ENCODE peak calls at places on chromosomes 2 and 18, in seven cellular contexts. One of them, this sample, is unnamed.

GRCh38 chr2:152493945-152494528 is 159.1 kb downstream of the FMNL2 start:
- DNase-seq in EL: no peak
- DNase-seq in neural crest cell: no peak
- DNase-seq in substantia nigra: no peak
- DNase-seq in GM23338: peak
- DNase-seq in AG08396: no peak
- DNase-seq in naive B cell: no peak
- DNase-seq in this sample: no peak

GRCh38 chr2:66899109-66899508 is 464.2 kb downstream of the MEIS1 start:
- DNase-seq in AG08396: no peak
- DNase-seq in GM23338: no peak
- DNase-seq in substantia nigra: no peak
- DNase-seq in EL: no peak
- DNase-seq in naive B cell: no peak
- DNase-seq in neural crest cell: no peak
- DNase-seq in this sample: no peak

GRCh38 chr2:74304332-74305148 is 38.7 kb downstream of the SLC4A5 start:
- DNase-seq in AG08396: no peak
- DNase-seq in substantia nigra: no peak
- DNase-seq in EL: no peak
- DNase-seq in naive B cell: no peak
- DNase-seq in neural crest cell: no peak
- DNase-seq in GM23338: no peak
- DNase-seq in this sample: no peak

GRCh38 chr2:164710252-164710633 is 89.0 kb upstream of the GRB14 start:
- DNase-seq in naive B cell: no peak
- DNase-seq in GM23338: no peak
- DNase-seq in EL: peak
- DNase-seq in neural crest cell: no peak
- DNase-seq in AG08396: no peak
- DNase-seq in substantia nigra: no peak
- DNase-seq in this sample: peak

GRCh38 chr2:146572598-146572997 is 1272.2 kb upstream of the ACVR2A start:
- DNase-seq in EL: peak
- DNase-seq in substantia nigra: no peak
- DNase-seq in neural crest cell: no peak
- DNase-seq in AG08396: no peak
- DNase-seq in GM23338: no peak
- DNase-seq in naive B cell: no peak
- DNase-seq in this sample: peak

GRCh38 chr2:217160978-217161973 is 301.4 kb upstream of the TNP1 start:
- DNase-seq in neural crest cell: no peak
- DNase-seq in naive B cell: no peak
- DNase-seq in GM23338: no peak
- DNase-seq in EL: no peak
- DNase-seq in AG08396: no peak
- DNase-seq in substantia nigra: no peak
- DNase-seq in this sample: no peak

GRCh38 chr2:215104226-215104625 is 34.2 kb downstream of the ABCA12 start:
- DNase-seq in AG08396: no peak
- DNase-seq in naive B cell: no peak
- DNase-seq in EL: peak
- DNase-seq in neural crest cell: no peak
- DNase-seq in GM23338: no peak
- DNase-seq in substantia nigra: no peak
- DNase-seq in this sample: no peak

GRCh38 chr2:65153515-65153914 is 23.6 kb upstream of the RAB1A start:
- DNase-seq in GM23338: no peak
- DNase-seq in naive B cell: no peak
- DNase-seq in substantia nigra: no peak
- DNase-seq in neural crest cell: no peak
- DNase-seq in EL: no peak
- DNase-seq in AG08396: no peak
- DNase-seq in this sample: no peak

GRCh38 chr2:163667064-163667887 is 68.5 kb downstream of the FIGN start:
- DNase-seq in EL: peak
- DNase-seq in naive B cell: no peak
- DNase-seq in neural crest cell: no peak
- DNase-seq in GM23338: no peak
- DNase-seq in AG08396: peak
- DNase-seq in substantia nigra: no peak
- DNase-seq in this sample: peak

GRCh38 chr2:226659416-226659815 is 140.2 kb downstream of the IRS1 start:
- DNase-seq in naive B cell: no peak
- DNase-seq in GM23338: no peak
- DNase-seq in AG08396: no peak
- DNase-seq in EL: no peak
- DNase-seq in neural crest cell: no peak
- DNase-seq in substantia nigra: no peak
- DNase-seq in this sample: no peak

GRCh38 chr2:64731306-64731654 is 77.6 kb upstream of the SERTAD2 start:
- DNase-seq in GM23338: no peak
- DNase-seq in AG08396: no peak
- DNase-seq in substantia nigra: no peak
- DNase-seq in neural crest cell: no peak
- DNase-seq in EL: no peak
- DNase-seq in naive B cell: no peak
- DNase-seq in this sample: no peak

GRCh38 chr18:66993492-66993891 is 389.6 kb upstream of the CDH19 start:
- DNase-seq in substantia nigra: no peak
- DNase-seq in neural crest cell: no peak
- DNase-seq in GM23338: peak
- DNase-seq in naive B cell: no peak
- DNase-seq in EL: no peak
- DNase-seq in AG08396: no peak
- DNase-seq in this sample: no peak

GRCh38 chr18:8889479-8889878 is 184.1 kb downstream of the MTCL1 start:
- DNase-seq in neural crest cell: no peak
- DNase-seq in AG08396: peak
- DNase-seq in GM23338: no peak
- DNase-seq in EL: no peak
- DNase-seq in substantia nigra: no peak
- DNase-seq in naive B cell: no peak
- DNase-seq in this sample: peak

GRCh38 chr2:73089270-73090030 is 17.9 kb upstream of the SFXN5 start:
- DNase-seq in substantia nigra: no peak
- DNase-seq in naive B cell: no peak
- DNase-seq in GM23338: no peak
- DNase-seq in EL: peak
- DNase-seq in neural crest cell: no peak
- DNase-seq in AG08396: peak
- DNase-seq in this sample: peak

GRCh38 chr2:146987996-146988395 is 856.8 kb upstream of the ACVR2A start:
- DNase-seq in EL: no peak
- DNase-seq in neural crest cell: no peak
- DNase-seq in AG08396: no peak
- DNase-seq in naive B cell: no peak
- DNase-seq in substantia nigra: no peak
- DNase-seq in GM23338: no peak
- DNase-seq in this sample: no peak

GRCh38 chr2:1649103-1649870 is 95.0 kb downstream of the PXDN start:
- DNase-seq in naive B cell: no peak
- DNase-seq in substantia nigra: no peak
- DNase-seq in EL: no peak
- DNase-seq in neural crest cell: no peak
- DNase-seq in AG08396: no peak
- DNase-seq in GM23338: no peak
- DNase-seq in this sample: no peak

GRCh38 chr2:60614319-60614718 is 60.9 kb upstream of the BCL11A start:
- DNase-seq in GM23338: no peak
- DNase-seq in AG08396: no peak
- DNase-seq in naive B cell: no peak
- DNase-seq in neural crest cell: no peak
- DNase-seq in substantia nigra: no peak
- DNase-seq in EL: no peak
- DNase-seq in this sample: no peak

GRCh38 chr2:43238176-43238575 is 11.8 kb upstream of the ZFP36L2 start:
- DNase-seq in naive B cell: no peak
- DNase-seq in substantia nigra: no peak
- DNase-seq in GM23338: no peak
- DNase-seq in neural crest cell: no peak
- DNase-seq in AG08396: no peak
- DNase-seq in EL: peak
- DNase-seq in this sample: peak

GRCh38 chr2:55063713-55064323 is 13.6 kb upstream of the RTN4 start:
- DNase-seq in EL: no peak
- DNase-seq in neural crest cell: no peak
- DNase-seq in naive B cell: no peak
- DNase-seq in GM23338: no peak
- DNase-seq in AG08396: no peak
- DNase-seq in substantia nigra: no peak
- DNase-seq in this sample: no peak

GRCh38 chr2:127355407-127356008 is 32.3 kb downstream of the MAP3K2 start:
- DNase-seq in AG08396: peak
- DNase-seq in substantia nigra: no peak
- DNase-seq in GM23338: peak
- DNase-seq in naive B cell: peak
- DNase-seq in neural crest cell: no peak
- DNase-seq in EL: peak
- DNase-seq in this sample: peak

GRCh38 chr18:79582978-79583377 is 96.6 kb upstream of the CTDP1 start:
- DNase-seq in substantia nigra: no peak
- DNase-seq in GM23338: no peak
- DNase-seq in naive B cell: no peak
- DNase-seq in neural crest cell: no peak
- DNase-seq in EL: no peak
- DNase-seq in AG08396: no peak
- DNase-seq in this sample: no peak

GRCh38 chr2:8517850-8518480 is 163.9 kb upstream of the ID2 start:
- DNase-seq in EL: no peak
- DNase-seq in GM23338: peak
- DNase-seq in naive B cell: no peak
- DNase-seq in neural crest cell: no peak
- DNase-seq in substantia nigra: no peak
- DNase-seq in AG08396: no peak
- DNase-seq in this sample: no peak

GRCh38 chr2:3626817-3627499 is 31.0 kb upstream of the ALLC start:
- DNase-seq in AG08396: no peak
- DNase-seq in naive B cell: no peak
- DNase-seq in GM23338: no peak
- DNase-seq in EL: no peak
- DNase-seq in substantia nigra: no peak
- DNase-seq in neural crest cell: no peak
- DNase-seq in this sample: no peak

GRCh38 chr18:7457276-7457675 is 109.8 kb upstream of the PTPRM start:
- DNase-seq in substantia nigra: no peak
- DNase-seq in neural crest cell: no peak
- DNase-seq in GM23338: no peak
- DNase-seq in EL: no peak
- DNase-seq in AG08396: no peak
- DNase-seq in naive B cell: no peak
- DNase-seq in this sample: no peak

GRCh38 chr2:111049792-111050640 is 70.7 kb upstream of the BCL2L11 start:
- DNase-seq in neural crest cell: no peak
- DNase-seq in AG08396: no peak
- DNase-seq in EL: no peak
- DNase-seq in substantia nigra: no peak
- DNase-seq in GM23338: no peak
- DNase-seq in naive B cell: no peak
- DNase-seq in this sample: peak

GRCh38 chr2:156455366-156455975 is 19.3 kb downstream of the GPD2 start:
- DNase-seq in substantia nigra: no peak
- DNase-seq in naive B cell: no peak
- DNase-seq in GM23338: no peak
- DNase-seq in EL: peak
- DNase-seq in neural crest cell: no peak
- DNase-seq in AG08396: peak
- DNase-seq in this sample: peak

GRCh38 chr2:191190439-191190838 is 39.6 kb upstream of the STAT4 start:
- DNase-seq in substantia nigra: no peak
- DNase-seq in GM23338: no peak
- DNase-seq in AG08396: no peak
- DNase-seq in neural crest cell: no peak
- DNase-seq in EL: no peak
- DNase-seq in naive B cell: no peak
- DNase-seq in this sample: no peak

GRCh38 chr18:12944724-12945123 is 3.1 kb upstream of the SEH1L start:
- DNase-seq in naive B cell: no peak
- DNase-seq in neural crest cell: no peak
- DNase-seq in EL: peak
- DNase-seq in substantia nigra: peak
- DNase-seq in GM23338: no peak
- DNase-seq in AG08396: no peak
- DNase-seq in this sample: peak

GRCh38 chr18:47149457-47150028 is 757 bp downstream of the HDHD2 start:
- DNase-seq in naive B cell: no peak
- DNase-seq in EL: peak
- DNase-seq in AG08396: peak
- DNase-seq in GM23338: peak
- DNase-seq in substantia nigra: peak
- DNase-seq in neural crest cell: peak
- DNase-seq in this sample: peak

GRCh38 chr2:119234021-119235019 is 10.7 kb downstream of the STEAP3 start:
- DNase-seq in AG08396: no peak
- DNase-seq in neural crest cell: peak
- DNase-seq in naive B cell: no peak
- DNase-seq in EL: no peak
- DNase-seq in substantia nigra: no peak
- DNase-seq in GM23338: peak
- DNase-seq in this sample: peak

GRCh38 chr18:34857310-34857709 is 147.2 kb downstream of the DTNA start:
- DNase-seq in GM23338: no peak
- DNase-seq in neural crest cell: no peak
- DNase-seq in AG08396: no peak
- DNase-seq in substantia nigra: no peak
- DNase-seq in naive B cell: no peak
- DNase-seq in EL: no peak
- DNase-seq in this sample: peak

GRCh38 chr18:24397131-24397693 is 412 bp downstream of the OSBPL1A start:
- DNase-seq in substantia nigra: peak
- DNase-seq in EL: peak
- DNase-seq in naive B cell: peak
- DNase-seq in GM23338: peak
- DNase-seq in neural crest cell: no peak
- DNase-seq in AG08396: peak
- DNase-seq in this sample: peak

GRCh38 chr18:44716697-44717163 is 36.0 kb downstream of the SETBP1 start:
- DNase-seq in naive B cell: no peak
- DNase-seq in neural crest cell: no peak
- DNase-seq in substantia nigra: no peak
- DNase-seq in GM23338: no peak
- DNase-seq in EL: no peak
- DNase-seq in AG08396: no peak
- DNase-seq in this sample: peak

GRCh38 chr2:72813841-72814240 is 12.0 kb downstream of the EXOC6B start:
- DNase-seq in EL: peak
- DNase-seq in AG08396: peak
- DNase-seq in neural crest cell: no peak
- DNase-seq in GM23338: no peak
- DNase-seq in naive B cell: no peak
- DNase-seq in substantia nigra: no peak
- DNase-seq in this sample: peak

GRCh38 chr2:235627682-235628081 is 133.8 kb downstream of the AGAP1 start:
- DNase-seq in naive B cell: no peak
- DNase-seq in neural crest cell: no peak
- DNase-seq in substantia nigra: no peak
- DNase-seq in GM23338: no peak
- DNase-seq in EL: no peak
- DNase-seq in AG08396: no peak
- DNase-seq in this sample: no peak

GRCh38 chr2:227643990-227644551 is 22.5 kb upstream of the SCYGR5 start:
- DNase-seq in EL: no peak
- DNase-seq in GM23338: peak
- DNase-seq in substantia nigra: no peak
- DNase-seq in naive B cell: no peak
- DNase-seq in AG08396: no peak
- DNase-seq in neural crest cell: no peak
- DNase-seq in this sample: no peak

GRCh38 chr2:106581755-106582430 is 94.7 kb downstream of the CD8B2 start:
- DNase-seq in neural crest cell: peak
- DNase-seq in naive B cell: peak
- DNase-seq in EL: peak
- DNase-seq in AG08396: peak
- DNase-seq in GM23338: peak
- DNase-seq in substantia nigra: no peak
- DNase-seq in this sample: peak

GRCh38 chr2:134173338-134174016 is 80.4 kb upstream of the MGAT5 start:
- DNase-seq in EL: no peak
- DNase-seq in neural crest cell: no peak
- DNase-seq in AG08396: no peak
- DNase-seq in naive B cell: no peak
- DNase-seq in GM23338: no peak
- DNase-seq in substantia nigra: no peak
- DNase-seq in this sample: no peak